ENCODE peak calls at places on chromosomes 16 and 17, in nine cellular contexts. One of them, this sample, is unnamed.

GRCh38 chr16:58814348-58814801 is 80.3 kb upstream of the GOT2 start:
- DNase-seq in stimulated activated CD8-positive, alpha-beta memory T cell treated with anti-CD3 and anti-CD28 coated beads, Interleukin-7, amount 100 ng/mL, for 4 hours: no peak
- DNase-seq in progenitor cell of endocrine pancreas: peak
- DNase-seq in tibial nerve: peak
- DNase-seq in stimulated activated CD4-positive, alpha-beta T cell treated with anti-CD3 and anti-CD28 coated beads, Interleukin-2, amount 100 ng/mL, for 4 hours: peak
- DNase-seq in ACHN: peak
- DNase-seq in fibroblast of mammary gland: peak
- DNase-seq in hepatic stellate cell: peak
- DNase-seq in fibroblast of lung: peak
- DNase-seq in this sample: peak

GRCh38 chr17:35175638-35176415 is 18.4 kb downstream of the SLC35G3 start:
- DNase-seq in stimulated activated CD8-positive, alpha-beta memory T cell treated with anti-CD3 and anti-CD28 coated beads, Interleukin-7, amount 100 ng/mL, for 4 hours: no peak
- DNase-seq in progenitor cell of endocrine pancreas: no peak
- DNase-seq in tibial nerve: no peak
- DNase-seq in stimulated activated CD4-positive, alpha-beta T cell treated with anti-CD3 and anti-CD28 coated beads, Interleukin-2, amount 100 ng/mL, for 4 hours: no peak
- DNase-seq in ACHN: no peak
- DNase-seq in fibroblast of mammary gland: no peak
- DNase-seq in hepatic stellate cell: no peak
- DNase-seq in fibroblast of lung: no peak
- DNase-seq in this sample: no peak

GRCh38 chr17:31321481-31321880 is at the start of gene EVI2A:
- DNase-seq in stimulated activated CD8-positive, alpha-beta memory T cell treated with anti-CD3 and anti-CD28 coated beads, Interleukin-7, amount 100 ng/mL, for 4 hours: peak
- DNase-seq in progenitor cell of endocrine pancreas: no peak
- DNase-seq in tibial nerve: no peak
- DNase-seq in stimulated activated CD4-positive, alpha-beta T cell treated with anti-CD3 and anti-CD28 coated beads, Interleukin-2, amount 100 ng/mL, for 4 hours: peak
- DNase-seq in ACHN: peak
- DNase-seq in fibroblast of mammary gland: peak
- DNase-seq in hepatic stellate cell: peak
- DNase-seq in fibroblast of lung: peak
- DNase-seq in this sample: no peak

GRCh38 chr17:79331492-79331891 is 256.9 kb downstream of the ENGASE start:
- DNase-seq in stimulated activated CD8-positive, alpha-beta memory T cell treated with anti-CD3 and anti-CD28 coated beads, Interleukin-7, amount 100 ng/mL, for 4 hours: no peak
- DNase-seq in progenitor cell of endocrine pancreas: no peak
- DNase-seq in tibial nerve: no peak
- DNase-seq in stimulated activated CD4-positive, alpha-beta T cell treated with anti-CD3 and anti-CD28 coated beads, Interleukin-2, amount 100 ng/mL, for 4 hours: no peak
- DNase-seq in ACHN: no peak
- DNase-seq in fibroblast of mammary gland: no peak
- DNase-seq in hepatic stellate cell: no peak
- DNase-seq in fibroblast of lung: no peak
- DNase-seq in this sample: no peak

GRCh38 chr16:57988929-57989328 is 11.5 kb downstream of the ZNF319 start:
- DNase-seq in stimulated activated CD8-positive, alpha-beta memory T cell treated with anti-CD3 and anti-CD28 coated beads, Interleukin-7, amount 100 ng/mL, for 4 hours: no peak
- DNase-seq in progenitor cell of endocrine pancreas: no peak
- DNase-seq in tibial nerve: no peak
- DNase-seq in stimulated activated CD4-positive, alpha-beta T cell treated with anti-CD3 and anti-CD28 coated beads, Interleukin-2, amount 100 ng/mL, for 4 hours: no peak
- DNase-seq in ACHN: peak
- DNase-seq in fibroblast of mammary gland: no peak
- DNase-seq in hepatic stellate cell: no peak
- DNase-seq in fibroblast of lung: no peak
- DNase-seq in this sample: no peak

GRCh38 chr17:54903375-54903774 is 2.7 kb downstream of the TOM1L1 start:
- DNase-seq in stimulated activated CD8-positive, alpha-beta memory T cell treated with anti-CD3 and anti-CD28 coated beads, Interleukin-7, amount 100 ng/mL, for 4 hours: no peak
- DNase-seq in progenitor cell of endocrine pancreas: no peak
- DNase-seq in tibial nerve: no peak
- DNase-seq in stimulated activated CD4-positive, alpha-beta T cell treated with anti-CD3 and anti-CD28 coated beads, Interleukin-2, amount 100 ng/mL, for 4 hours: no peak
- DNase-seq in ACHN: peak
- DNase-seq in fibroblast of mammary gland: peak
- DNase-seq in hepatic stellate cell: no peak
- DNase-seq in fibroblast of lung: peak
- DNase-seq in this sample: peak

GRCh38 chr17:31579265-31579664 is 187.8 kb downstream of the RAB11FIP4 start:
- DNase-seq in stimulated activated CD8-positive, alpha-beta memory T cell treated with anti-CD3 and anti-CD28 coated beads, Interleukin-7, amount 100 ng/mL, for 4 hours: no peak
- DNase-seq in progenitor cell of endocrine pancreas: no peak
- DNase-seq in tibial nerve: no peak
- DNase-seq in stimulated activated CD4-positive, alpha-beta T cell treated with anti-CD3 and anti-CD28 coated beads, Interleukin-2, amount 100 ng/mL, for 4 hours: no peak
- DNase-seq in ACHN: no peak
- DNase-seq in fibroblast of mammary gland: peak
- DNase-seq in hepatic stellate cell: no peak
- DNase-seq in fibroblast of lung: peak
- DNase-seq in this sample: peak

GRCh38 chr16:87780385-87780989 is 14.7 kb upstream of the KLHDC4 start:
- DNase-seq in stimulated activated CD8-positive, alpha-beta memory T cell treated with anti-CD3 and anti-CD28 coated beads, Interleukin-7, amount 100 ng/mL, for 4 hours: peak
- DNase-seq in progenitor cell of endocrine pancreas: no peak
- DNase-seq in tibial nerve: peak
- DNase-seq in stimulated activated CD4-positive, alpha-beta T cell treated with anti-CD3 and anti-CD28 coated beads, Interleukin-2, amount 100 ng/mL, for 4 hours: no peak
- DNase-seq in ACHN: no peak
- DNase-seq in fibroblast of mammary gland: peak
- DNase-seq in hepatic stellate cell: no peak
- DNase-seq in fibroblast of lung: peak
- DNase-seq in this sample: peak

GRCh38 chr17:79992657-79993389 is 42.8 kb downstream of the TBC1D16 start:
- DNase-seq in stimulated activated CD8-positive, alpha-beta memory T cell treated with anti-CD3 and anti-CD28 coated beads, Interleukin-7, amount 100 ng/mL, for 4 hours: no peak
- DNase-seq in progenitor cell of endocrine pancreas: no peak
- DNase-seq in tibial nerve: no peak
- DNase-seq in stimulated activated CD4-positive, alpha-beta T cell treated with anti-CD3 and anti-CD28 coated beads, Interleukin-2, amount 100 ng/mL, for 4 hours: no peak
- DNase-seq in ACHN: no peak
- DNase-seq in fibroblast of mammary gland: no peak
- DNase-seq in hepatic stellate cell: no peak
- DNase-seq in fibroblast of lung: no peak
- DNase-seq in this sample: no peak

GRCh38 chr17:78852709-78853111 is 12.1 kb upstream of the USP36 start:
- DNase-seq in stimulated activated CD8-positive, alpha-beta memory T cell treated with anti-CD3 and anti-CD28 coated beads, Interleukin-7, amount 100 ng/mL, for 4 hours: no peak
- DNase-seq in progenitor cell of endocrine pancreas: no peak
- DNase-seq in tibial nerve: no peak
- DNase-seq in stimulated activated CD4-positive, alpha-beta T cell treated with anti-CD3 and anti-CD28 coated beads, Interleukin-2, amount 100 ng/mL, for 4 hours: no peak
- DNase-seq in ACHN: no peak
- DNase-seq in fibroblast of mammary gland: peak
- DNase-seq in hepatic stellate cell: no peak
- DNase-seq in fibroblast of lung: no peak
- DNase-seq in this sample: no peak

This sample was measured in adrenal gland.